ENCODE peak calls at places on chromosomes 11 and 22, in ten cellular contexts. One of them, this sample, is unnamed.

GRCh38 chr11:11798586-11799438 is 43.0 kb upstream of the USP47 start:
- DNase-seq in Calu3: peak
- DNase-seq in stimulated activated CD4-positive, alpha-beta T cell treated with anti-CD3 and anti-CD28 coated beads, Interleukin-15, amount 100 ng/mL, for 24 hours: peak
- DNase-seq in fibroblast of the conjunctiva: peak
- DNase-seq in stimulated activated CD8-positive, alpha-beta memory T cell treated with anti-CD3 and anti-CD28 coated beads, Interleukin-7, amount 100 ng/mL, for 1 hour: peak
- DNase-seq in pancreas: peak
- DNase-seq in GM03348: peak
- DNase-seq in NCI-H1930: peak
- DNase-seq in foreskin melanocyte: peak
- DNase-seq in AG08396: peak
- DNase-seq in this sample: peak

GRCh38 chr11:1644601-1645356 is 15.2 kb downstream of the KRTAP5-5 start:
- DNase-seq in pancreas: no peak
- DNase-seq in foreskin melanocyte: no peak
- DNase-seq in AG08396: no peak
- DNase-seq in Calu3: no peak
- DNase-seq in NCI-H1930: no peak
- DNase-seq in stimulated activated CD8-positive, alpha-beta memory T cell treated with anti-CD3 and anti-CD28 coated beads, Interleukin-7, amount 100 ng/mL, for 1 hour: no peak
- DNase-seq in stimulated activated CD4-positive, alpha-beta T cell treated with anti-CD3 and anti-CD28 coated beads, Interleukin-15, amount 100 ng/mL, for 24 hours: no peak
- DNase-seq in fibroblast of the conjunctiva: no peak
- DNase-seq in GM03348: no peak
- DNase-seq in this sample: no peak

GRCh38 chr11:9851366-9851765 is 187.5 kb downstream of the SWAP70 start:
- DNase-seq in foreskin melanocyte: no peak
- DNase-seq in stimulated activated CD4-positive, alpha-beta T cell treated with anti-CD3 and anti-CD28 coated beads, Interleukin-15, amount 100 ng/mL, for 24 hours: no peak
- DNase-seq in fibroblast of the conjunctiva: no peak
- DNase-seq in GM03348: peak
- DNase-seq in pancreas: no peak
- DNase-seq in NCI-H1930: no peak
- DNase-seq in Calu3: no peak
- DNase-seq in AG08396: no peak
- DNase-seq in stimulated activated CD8-positive, alpha-beta memory T cell treated with anti-CD3 and anti-CD28 coated beads, Interleukin-7, amount 100 ng/mL, for 1 hour: no peak
- DNase-seq in this sample: no peak

GRCh38 chr11:15668718-15669117 is 554.0 kb downstream of the INSC start:
- DNase-seq in foreskin melanocyte: no peak
- DNase-seq in stimulated activated CD8-positive, alpha-beta memory T cell treated with anti-CD3 and anti-CD28 coated beads, Interleukin-7, amount 100 ng/mL, for 1 hour: no peak
- DNase-seq in NCI-H1930: no peak
- DNase-seq in pancreas: no peak
- DNase-seq in Calu3: no peak
- DNase-seq in fibroblast of the conjunctiva: no peak
- DNase-seq in stimulated activated CD4-positive, alpha-beta T cell treated with anti-CD3 and anti-CD28 coated beads, Interleukin-15, amount 100 ng/mL, for 24 hours: no peak
- DNase-seq in AG08396: no peak
- DNase-seq in GM03348: no peak
- DNase-seq in this sample: no peak

GRCh38 chr22:30866811-30867271 is 101.7 kb downstream of the MORC2 start:
- DNase-seq in AG08396: no peak
- DNase-seq in foreskin melanocyte: no peak
- DNase-seq in GM03348: no peak
- DNase-seq in pancreas: peak
- DNase-seq in stimulated activated CD8-positive, alpha-beta memory T cell treated with anti-CD3 and anti-CD28 coated beads, Interleukin-7, amount 100 ng/mL, for 1 hour: no peak
- DNase-seq in stimulated activated CD4-positive, alpha-beta T cell treated with anti-CD3 and anti-CD28 coated beads, Interleukin-15, amount 100 ng/mL, for 24 hours: no peak
- DNase-seq in NCI-H1930: no peak
- DNase-seq in fibroblast of the conjunctiva: no peak
- DNase-seq in Calu3: no peak
- DNase-seq in this sample: no peak

GRCh38 chr11:1858154-1858553 is 5.3 kb downstream of the LSP1 start:
- DNase-seq in fibroblast of the conjunctiva: no peak
- DNase-seq in stimulated activated CD4-positive, alpha-beta T cell treated with anti-CD3 and anti-CD28 coated beads, Interleukin-15, amount 100 ng/mL, for 24 hours: no peak
- DNase-seq in NCI-H1930: no peak
- DNase-seq in Calu3: no peak
- DNase-seq in foreskin melanocyte: no peak
- DNase-seq in GM03348: no peak
- DNase-seq in AG08396: no peak
- DNase-seq in pancreas: no peak
- DNase-seq in stimulated activated CD8-positive, alpha-beta memory T cell treated with anti-CD3 and anti-CD28 coated beads, Interleukin-7, amount 100 ng/mL, for 1 hour: no peak
- DNase-seq in this sample: no peak

GRCh38 chr11:2450321-2451041 is 5.7 kb downstream of the KCNQ1 start:
- DNase-seq in GM03348: no peak
- DNase-seq in NCI-H1930: no peak
- DNase-seq in Calu3: no peak
- DNase-seq in fibroblast of the conjunctiva: no peak
- DNase-seq in pancreas: no peak
- DNase-seq in foreskin melanocyte: no peak
- DNase-seq in stimulated activated CD4-positive, alpha-beta T cell treated with anti-CD3 and anti-CD28 coated beads, Interleukin-15, amount 100 ng/mL, for 24 hours: no peak
- DNase-seq in stimulated activated CD8-positive, alpha-beta memory T cell treated with anti-CD3 and anti-CD28 coated beads, Interleukin-7, amount 100 ng/mL, for 1 hour: no peak
- DNase-seq in AG08396: no peak
- DNase-seq in this sample: no peak

GRCh38 chr11:90202342-90202741 is 20.5 kb downstream of the CHORDC1 start:
- DNase-seq in GM03348: no peak
- DNase-seq in stimulated activated CD8-positive, alpha-beta memory T cell treated with anti-CD3 and anti-CD28 coated beads, Interleukin-7, amount 100 ng/mL, for 1 hour: no peak
- DNase-seq in pancreas: no peak
- DNase-seq in foreskin melanocyte: no peak
- DNase-seq in NCI-H1930: no peak
- DNase-seq in Calu3: no peak
- DNase-seq in fibroblast of the conjunctiva: no peak
- DNase-seq in stimulated activated CD4-positive, alpha-beta T cell treated with anti-CD3 and anti-CD28 coated beads, Interleukin-15, amount 100 ng/mL, for 24 hours: no peak
- DNase-seq in AG08396: no peak
- DNase-seq in this sample: no peak

GRCh38 chr11:1049431-1049891 is 12.9 kb upstream of the MUC6 start:
- DNase-seq in stimulated activated CD8-positive, alpha-beta memory T cell treated with anti-CD3 and anti-CD28 coated beads, Interleukin-7, amount 100 ng/mL, for 1 hour: no peak
- DNase-seq in GM03348: no peak
- DNase-seq in pancreas: peak
- DNase-seq in fibroblast of the conjunctiva: no peak
- DNase-seq in NCI-H1930: no peak
- DNase-seq in AG08396: no peak
- DNase-seq in stimulated activated CD4-positive, alpha-beta T cell treated with anti-CD3 and anti-CD28 coated beads, Interleukin-15, amount 100 ng/mL, for 24 hours: no peak
- DNase-seq in foreskin melanocyte: no peak
- DNase-seq in Calu3: no peak
- DNase-seq in this sample: peak

This sample was measured in psoas muscle.